ENCODE peak calls at places on chromosomes 11 and 22, in ten cellular contexts. V, Z, N, E, O, A, U, W, F and J are unnamed samples.
A peak's percentile ranks its signal among the peaks of the same experiment; 100 is the strongest.

GRCh38 chr11:47981667-47982404 is 1.5 kb downstream of the PTPRJ start:
- DNase-seq in F (peak; percentile 27), A (no peak), W (no peak), V (no peak), Z (no peak), E (peak; percentile 56), N (no peak), O (no peak), U (peak; percentile 54), J (peak; percentile 55)

GRCh38 chr11:82195251-82195650 is 538.4 kb downstream of the FAM181B start:
- DNase-seq in O (no peak), A (peak; percentile 5), W (no peak), Z (no peak), U (no peak), F (no peak), N (no peak), V (no peak), E (no peak), J (no peak)

GRCh38 chr11:101096036-101096704 is 33.4 kb downstream of the PGR start:
- DNase-seq in Z (peak; percentile 58), W (no peak), A (peak; percentile 18), F (no peak), N (no peak), E (no peak), U (no peak), O (no peak), V (no peak), J (no peak)

GRCh38 chr11:43585877-43586608 is 94.5 kb upstream of the HSD17B12 start:
- DNase-seq in A (no peak), F (no peak), U (peak; percentile 43), V (no peak), N (no peak), Z (no peak), O (no peak), W (no peak), E (no peak), J (no peak)

GRCh38 chr11:102914238-102915043 is 39.7 kb upstream of the MMP12 start:
- DNase-seq in N (no peak), E (no peak), V (no peak), W (peak; percentile 18), A (peak; percentile 68), U (peak; percentile 32), F (peak; percentile 11), Z (no peak), O (peak; percentile 37), J (no peak)

GRCh38 chr22:31653944-31654343 is 8.1 kb downstream of the PISD start:
- DNase-seq in A (no peak), N (no peak), V (no peak), F (no peak), E (no peak), U (no peak), Z (no peak), W (no peak), O (no peak), J (no peak)

GRCh38 chr11:41222236-41222635 is 237.2 kb downstream of the LRRC4C start:
- DNase-seq in E (no peak), Z (no peak), W (no peak), U (no peak), A (no peak), N (no peak), O (no peak), F (no peak), V (no peak), J (no peak)

GRCh38 chr22:49705216-49705600 is 122.5 kb downstream of the BRD1 start:
- DNase-seq in N (no peak), O (no peak), Z (no peak), V (no peak), A (no peak), W (no peak), E (no peak), U (no peak), F (no peak), J (no peak)

GRCh38 chr11:61725632-61726280 is 26.7 kb upstream of the MYRF start:
- DNase-seq in W (no peak), E (no peak), F (no peak), A (peak; percentile 67), N (no peak), V (no peak), U (no peak), O (no peak), Z (no peak), J (no peak)

GRCh38 chr22:34255042-34255441 is 334.8 kb upstream of the LARGE1 start:
- DNase-seq in E (no peak), O (no peak), F (no peak), W (no peak), V (no peak), A (no peak), U (no peak), N (no peak), Z (peak; percentile 60), J (no peak)

GRCh38 chr22:48960981-48961655 is 866.6 kb downstream of the BRD1 start:
- DNase-seq in A (no peak), U (no peak), O (no peak), W (no peak), E (no peak), V (no peak), Z (no peak), F (no peak), N (peak; percentile 20), J (no peak)

GRCh38 chr22:27063381-27063780 is 406.0 kb downstream of the MIAT start:
- DNase-seq in F (peak; percentile 33), O (no peak), V (no peak), N (no peak), A (no peak), E (no peak), Z (no peak), U (no peak), W (no peak), J (no peak)

GRCh38 chr11:12724301-12725046 is 50.3 kb downstream of the TEAD1 start:
- DNase-seq in W (no peak), E (peak; percentile 80), Z (peak; percentile 80), V (no peak), O (peak; percentile 92), N (peak; percentile 85), F (peak; percentile 48), U (peak; percentile 51), A (peak; percentile 96), J (peak; percentile 65)

GRCh38 chr11:95222817-95223216 is 8.2 kb downstream of the SESN3 start:
- DNase-seq in W (no peak), V (no peak), E (no peak), F (no peak), U (peak; percentile 30), O (no peak), Z (no peak), A (no peak), N (no peak), J (no peak)

GRCh38 chr22:24146791-24147353 is 34.4 kb upstream of the SUSD2 start:
- DNase-seq in A (peak; percentile 93), W (peak; percentile 31), E (no peak), N (no peak), Z (no peak), F (peak; percentile 75), O (no peak), U (peak; percentile 40), V (no peak), J (no peak)
- H3K4me3 ChIP-seq in A (no peak overlapping the region), W (no peak overlapping the region), E (no peak overlapping the region), N (no peak overlapping the region), Z (no peak overlapping the region), F (no peak overlapping the region), O (no peak overlapping the region), U (no peak overlapping the region), V (no peak overlapping the region), J (no peak overlapping the region)

GRCh38 chr11:46305295-46305694 is 27.8 kb downstream of the CREB3L1 start:
- DNase-seq in W (no peak), F (peak; percentile 50), E (no peak), N (no peak), Z (no peak), U (peak; percentile 86), A (peak; percentile 60), V (no peak), O (no peak), J (no peak)
- TF ChIP-seq CTCF in W (no peak), F (no peak), E (no peak), N (peak; percentile 28), Z (no peak), U (peak; percentile 35), A (peak; percentile 38), V (peak; percentile 35), O (no peak), J (no peak)

GRCh38 chr11:28228196-28228595 is 120.0 kb downstream of the METTL15 start:
- DNase-seq in N (no peak), V (no peak), A (peak; percentile 43), E (no peak), Z (no peak), U (no peak), O (no peak), W (no peak), F (no peak), J (no peak)
- H3K4me3 ChIP-seq in N (no peak overlapping the region), V (no peak overlapping the region), A (no peak overlapping the region), E (no peak overlapping the region), Z (no peak overlapping the region), U (no peak overlapping the region), O (no peak overlapping the region), W (no peak overlapping the region), F (no peak overlapping the region), J (no peak overlapping the region)

GRCh38 chr11:75731095-75731494 is 13.5 kb downstream of the MOGAT2 start:
- DNase-seq in O (no peak), V (no peak), Z (no peak), F (no peak), N (no peak), W (no peak), A (no peak), U (no peak), E (no peak), J (no peak)
- TF ChIP-seq CTCF in O (no peak), V (no peak), Z (no peak), F (no peak), N (no peak), W (no peak), A (no peak), U (peak; percentile 10), E (no peak), J (no peak)

GRCh38 chr22:37940698-37941376 is 12.6 kb downstream of the C22orf23 start:
- DNase-seq in N (no peak), O (no peak), W (no peak), E (no peak), A (no peak), F (no peak), U (peak; percentile 96), Z (no peak), V (no peak), J (no peak)
- H3K4me3 ChIP-seq in N (no peak overlapping the region), O (no peak overlapping the region), W (no peak overlapping the region), E (no peak overlapping the region), A (no peak overlapping the region), F (no peak overlapping the region), U (no peak overlapping the region), Z (no peak overlapping the region), V (no peak overlapping the region), J (no peak overlapping the region)